ENCODE peak calls at places on chromosomes 16 and 17, in four cellular contexts. E is K562, L is H9, C is GM23248. O is an unnamed sample.

GRCh38 chr17:9707917-9708316 is 62.6 kb downstream of the USP43 start:
- DNase-seq in L (no peak), C (no peak), E (no peak), O (no peak)

GRCh38 chr16:54715011-54715410 is 215.7 kb upstream of the IRX5 start:
- DNase-seq in L (no peak), C (no peak), E (no peak), O (no peak)

GRCh38 chr16:31475949-31476304 is 4.0 kb downstream of the TGFB1I1 start:
- DNase-seq in L (peak), E (peak), C (no peak), O (no peak)

GRCh38 chr17:74228326-74228978 is 15.1 kb downstream of the TTYH2 start:
- DNase-seq in C (no peak), E (no peak), L (no peak), O (no peak)

GRCh38 chr17:33964344-33964979 is 290.6 kb upstream of the CCL2 start:
- DNase-seq in E (peak), L (peak), C (no peak), O (no peak)

GRCh38 chr16:27690604-27691003 is 140.7 kb downstream of the KATNIP start:
- DNase-seq in E (peak), C (peak), L (peak), O (no peak)

GRCh38 chr17:80883831-80884735 is 107.6 kb upstream of the CHMP6 start:
- DNase-seq in L (no peak), E (no peak), C (no peak), O (no peak)

GRCh38 chr17:45234641-45235040 is 13.0 kb downstream of the FMNL1 start:
- DNase-seq in L (peak), E (peak), C (no peak), O (no peak)

GRCh38 chr16:69143116-69143515 is 10.7 kb downstream of the UTP4 start:
- DNase-seq in L (no peak), E (peak), C (peak), O (no peak)

GRCh38 chr17:78529871-78530670 is 47.1 kb downstream of the DNAH17 start:
- DNase-seq in E (no peak), C (no peak), L (peak), O (no peak)

GRCh38 chr16:87324411-87325275 is 7.5 kb upstream of the C16orf95 start:
- DNase-seq in E (peak), L (peak), C (peak), O (no peak)

GRCh38 chr17:66043419-66043818 is 148.5 kb downstream of the CEP112 start:
- DNase-seq in C (no peak), L (no peak), E (no peak), O (no peak)

GRCh38 chr16:23518435-23518891 is 8.2 kb upstream of the GGA2 start:
- DNase-seq in L (no peak), C (no peak), E (peak), O (no peak)

GRCh38 chr16:2019500-2019899 is at the start of gene NPW:
- DNase-seq in L (no peak), C (peak), E (peak), O (no peak)

GRCh38 chr16:20944861-20945390 is 44.4 kb downstream of the LYRM1 start:
- DNase-seq in C (peak), L (no peak), E (peak), O (peak)

GRCh38 chr16:89505204-89506112 is 2.7 kb upstream of the SPG7 start:
- DNase-seq in L (no peak), C (peak), E (peak), O (peak)

DNA sequence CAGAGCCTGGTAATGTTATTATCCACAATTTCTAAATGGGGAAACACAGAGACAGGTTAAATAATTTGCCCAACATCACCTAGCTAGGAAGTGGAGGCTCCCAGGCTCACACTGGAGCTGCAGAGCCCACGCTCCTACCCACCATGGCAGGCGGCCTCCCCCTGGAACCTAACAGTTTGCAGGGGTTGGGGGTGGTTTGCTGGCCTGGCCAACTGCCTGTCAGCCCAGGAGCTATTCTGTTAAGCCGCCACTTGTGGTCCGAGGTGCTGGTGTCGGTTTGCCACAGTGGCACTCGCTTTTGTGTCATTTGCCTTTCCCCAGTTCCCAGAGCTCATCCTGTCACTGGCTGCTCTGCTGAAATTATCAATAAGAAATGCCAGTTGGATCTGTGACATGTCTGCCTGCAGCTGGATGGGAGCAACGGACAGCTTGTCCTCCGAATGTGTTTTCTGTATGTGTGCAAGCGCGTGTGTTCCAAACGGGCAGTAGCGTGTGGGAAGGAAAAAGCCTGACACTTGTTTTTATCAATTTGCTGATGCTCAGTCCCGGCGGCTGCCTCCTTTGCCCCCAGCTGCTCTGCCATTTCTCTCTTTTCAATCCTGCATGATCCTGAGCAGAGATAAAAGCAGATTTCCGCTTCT is 3.8 kb downstream of the PRCD start:
- DNase-seq in E (no peak), C (no peak), L (peak), O (no peak)
- H3K9ac ChIP-seq in E (no peak), C (no peak), L (no peak), O (no peak)

DNA sequence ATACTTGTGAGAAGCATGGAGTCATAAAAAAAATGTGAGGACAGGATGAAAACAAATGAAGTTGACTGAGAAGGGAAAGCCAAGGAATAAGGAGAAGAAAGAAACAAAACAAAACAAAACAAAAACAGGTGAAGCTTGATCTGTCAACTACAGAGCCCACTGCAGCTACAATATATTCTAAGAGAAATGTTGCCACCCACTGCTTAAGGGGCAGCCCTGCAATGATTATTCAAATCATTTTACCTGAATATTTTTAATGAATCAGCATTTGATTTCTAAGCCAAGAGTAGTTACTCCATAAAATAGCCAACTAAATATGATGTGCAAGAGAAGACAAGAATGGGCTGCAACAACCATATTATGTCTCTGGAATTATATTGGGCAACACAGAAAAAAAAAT is 252.0 kb upstream of the KIF2B start:
- DNase-seq in C (no peak), L (no peak), E (no peak), O (no peak)
- H3K9ac ChIP-seq in C (no peak), L (no peak), E (no peak), O (no peak)

GRCh38 chr16:4392382-4393242 is 21.0 kb downstream of the VASN start:
- DNase-seq in C (peak), L (peak), E (no peak), O (peak)
- H3K9ac ChIP-seq in C (peak), L (no peak), E (no peak), O (peak)

DNA sequence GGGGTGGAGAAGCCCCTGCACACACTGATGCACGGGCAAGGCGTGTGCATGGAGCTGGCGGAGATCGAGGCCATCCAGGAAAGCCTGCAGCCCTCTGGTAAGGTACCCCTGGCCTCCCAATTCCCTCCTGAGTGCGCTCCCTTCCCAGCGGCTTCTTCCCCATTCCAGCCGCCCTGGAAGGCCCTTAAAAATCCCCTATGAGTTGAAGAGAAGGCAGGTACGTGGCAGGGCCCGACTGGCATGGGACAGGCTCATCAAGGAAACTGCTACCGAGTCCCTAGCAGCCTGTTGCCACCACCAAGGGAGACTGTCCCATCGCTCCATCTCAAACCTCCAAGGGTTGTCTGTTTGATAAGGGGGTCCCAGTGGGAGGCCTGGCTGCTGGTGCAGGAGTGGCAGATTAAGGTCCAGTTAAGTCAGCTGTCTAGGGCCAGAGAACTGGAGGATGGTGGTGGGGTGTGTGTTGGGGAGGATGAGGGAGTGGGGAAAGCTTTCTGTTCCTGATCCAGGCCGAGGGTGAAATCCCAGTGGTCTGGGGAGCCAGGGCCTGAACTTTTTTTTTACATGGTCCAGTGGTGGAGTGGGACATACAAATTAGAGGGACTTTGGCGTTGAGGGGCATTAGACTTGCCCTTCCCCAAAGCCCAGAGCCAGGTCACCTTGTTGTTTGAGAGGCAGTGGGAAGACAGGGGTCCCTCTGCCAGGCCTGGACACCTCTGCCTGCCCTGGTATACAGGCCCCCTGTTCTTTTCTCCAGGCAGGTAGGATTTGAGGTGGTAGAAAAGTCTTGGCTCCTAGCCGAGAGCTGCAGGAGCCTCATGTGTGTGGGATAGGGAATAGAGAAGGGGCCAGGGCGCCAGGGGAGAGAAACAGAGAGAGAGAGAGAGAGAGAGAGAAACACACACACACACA is 994 bp downstream of the IGFBP4 start:
- DNase-seq in L (no peak), C (peak), E (peak), O (peak)
- H3K9ac ChIP-seq in L (peak), C (peak), E (peak), O (peak)

GRCh38 chr16:11272484-11272883 is 945 bp downstream of the PRM3 start:
- DNase-seq in C (no peak), L (no peak), E (no peak), O (no peak)

GRCh38 chr16:11274964-11275363 is 1.3 kb downstream of the PRM2 start:
- DNase-seq in E (no peak), L (no peak), C (no peak), O (no peak)

GRCh38 chr16:11273721-11274324 is 394 bp upstream of the PRM3 start:
- DNase-seq in E (no peak), C (no peak), L (no peak), O (no peak)

GRCh38 chr16:11271610-11272009 is 1.8 kb downstream of the PRM3 start:
- DNase-seq in E (no peak), L (no peak), C (no peak), O (no peak)

GRCh38 chr16:11272921-11273720 is at the start of gene PRM3:
- DNase-seq in L (no peak), C (no peak), E (no peak), O (no peak)
- H3K9ac ChIP-seq in L (no peak), C (no peak), E (no peak), O (no peak)

O was measured in mammary epithelial cell.